ENCODE peak calls at places on chromosomes 2 and 18, in five cellular contexts. One of them, this sample, is unnamed.

GRCh38 chr2:239934571-239935171 is 90.5 kb downstream of the NDUFA10 start:
- DNase-seq in neural progenitor cell: peak
- DNase-seq in CD4-positive, alpha-beta T cell: peak
- DNase-seq in dorsolateral prefrontal cortex: peak
- DNase-seq in BE2C: peak
- DNase-seq in this sample: peak

GRCh38 chr2:120245933-120246332 is 6.7 kb upstream of the RALB start:
- DNase-seq in neural progenitor cell: no peak
- DNase-seq in CD4-positive, alpha-beta T cell: no peak
- DNase-seq in dorsolateral prefrontal cortex: no peak
- DNase-seq in BE2C: no peak
- DNase-seq in this sample: no peak

GRCh38 chr2:17644997-17645715 is 104.7 kb downstream of the VSNL1 start:
- DNase-seq in neural progenitor cell: no peak
- DNase-seq in CD4-positive, alpha-beta T cell: no peak
- DNase-seq in dorsolateral prefrontal cortex: no peak
- DNase-seq in BE2C: no peak
- DNase-seq in this sample: no peak

GRCh38 chr2:37599688-37600525 is 71.5 kb downstream of the CDC42EP3 start:
- DNase-seq in neural progenitor cell: no peak
- DNase-seq in CD4-positive, alpha-beta T cell: peak
- DNase-seq in dorsolateral prefrontal cortex: no peak
- DNase-seq in BE2C: no peak
- DNase-seq in this sample: no peak

GRCh38 chr2:208977582-208977981 is 446.3 kb upstream of the MAP2 start:
- DNase-seq in neural progenitor cell: no peak
- DNase-seq in CD4-positive, alpha-beta T cell: no peak
- DNase-seq in dorsolateral prefrontal cortex: no peak
- DNase-seq in BE2C: no peak
- DNase-seq in this sample: no peak

GRCh38 chr2:127146820-127147502 is 40.0 kb upstream of the BIN1 start:
- DNase-seq in neural progenitor cell: peak
- DNase-seq in CD4-positive, alpha-beta T cell: no peak
- DNase-seq in dorsolateral prefrontal cortex: no peak
- DNase-seq in BE2C: no peak
- DNase-seq in this sample: no peak

GRCh38 chr18:58847383-58848071 is 17.1 kb upstream of the ZNF532 start:
- DNase-seq in neural progenitor cell: peak
- DNase-seq in CD4-positive, alpha-beta T cell: no peak
- DNase-seq in dorsolateral prefrontal cortex: peak
- DNase-seq in BE2C: no peak
- DNase-seq in this sample: no peak

GRCh38 chr2:130963849-130964793 is 127.4 kb downstream of the ARHGEF4 start:
- DNase-seq in neural progenitor cell: peak
- DNase-seq in CD4-positive, alpha-beta T cell: no peak
- DNase-seq in dorsolateral prefrontal cortex: peak
- DNase-seq in BE2C: peak
- DNase-seq in this sample: no peak

GRCh38 chr2:113716291-113716690 is 40.2 kb downstream of the SLC35F5 start:
- DNase-seq in neural progenitor cell: no peak
- DNase-seq in CD4-positive, alpha-beta T cell: no peak
- DNase-seq in dorsolateral prefrontal cortex: no peak
- DNase-seq in BE2C: no peak
- DNase-seq in this sample: no peak

GRCh38 chr2:203739351-203739750 is 32.9 kb downstream of the CD28 start:
- DNase-seq in neural progenitor cell: no peak
- DNase-seq in CD4-positive, alpha-beta T cell: no peak
- DNase-seq in dorsolateral prefrontal cortex: no peak
- DNase-seq in BE2C: no peak
- DNase-seq in this sample: no peak

GRCh38 chr18:77811510-77811909 is 561.9 kb downstream of the GALR1 start:
- DNase-seq in neural progenitor cell: no peak
- DNase-seq in CD4-positive, alpha-beta T cell: no peak
- DNase-seq in dorsolateral prefrontal cortex: no peak
- DNase-seq in BE2C: peak
- DNase-seq in this sample: no peak

GRCh38 chr2:5539281-5540211 is 152.6 kb upstream of the SOX11 start:
- DNase-seq in neural progenitor cell: no peak
- DNase-seq in CD4-positive, alpha-beta T cell: no peak
- DNase-seq in dorsolateral prefrontal cortex: no peak
- DNase-seq in BE2C: no peak
- DNase-seq in this sample: no peak

GRCh38 chr18:74196220-74197119 is 48.1 kb downstream of the TIMM21 start:
- DNase-seq in neural progenitor cell: peak
- DNase-seq in CD4-positive, alpha-beta T cell: peak
- DNase-seq in dorsolateral prefrontal cortex: no peak
- DNase-seq in BE2C: peak
- DNase-seq in this sample: no peak

GRCh38 chr18:27921392-27921791 is 255.5 kb downstream of the CDH2 start:
- DNase-seq in neural progenitor cell: peak
- DNase-seq in CD4-positive, alpha-beta T cell: no peak
- DNase-seq in dorsolateral prefrontal cortex: no peak
- DNase-seq in BE2C: no peak
- DNase-seq in this sample: no peak

GRCh38 chr18:23502516-23503037 is 734 bp upstream of the RMC1 start:
- DNase-seq in neural progenitor cell: no peak
- DNase-seq in CD4-positive, alpha-beta T cell: no peak
- DNase-seq in dorsolateral prefrontal cortex: no peak
- DNase-seq in BE2C: no peak
- DNase-seq in this sample: no peak

GRCh38 chr18:985301-985700 is 80.6 kb downstream of the ADCYAP1 start:
- DNase-seq in neural progenitor cell: peak
- DNase-seq in CD4-positive, alpha-beta T cell: no peak
- DNase-seq in dorsolateral prefrontal cortex: no peak
- DNase-seq in BE2C: peak
- DNase-seq in this sample: no peak

GRCh38 chr18:56199580-56200320 is 438.6 kb downstream of the TXNL1 start:
- DNase-seq in neural progenitor cell: no peak
- DNase-seq in CD4-positive, alpha-beta T cell: no peak
- DNase-seq in dorsolateral prefrontal cortex: no peak
- DNase-seq in BE2C: no peak
- DNase-seq in this sample: no peak

GRCh38 chr2:208047840-208048239 is 22.5 kb upstream of the PLEKHM3 start:
- DNase-seq in neural progenitor cell: peak
- DNase-seq in CD4-positive, alpha-beta T cell: no peak
- DNase-seq in dorsolateral prefrontal cortex: no peak
- DNase-seq in BE2C: no peak
- DNase-seq in this sample: no peak

GRCh38 chr2:225693259-225693658 is 293.7 kb downstream of the NYAP2 start:
- DNase-seq in neural progenitor cell: no peak
- DNase-seq in CD4-positive, alpha-beta T cell: no peak
- DNase-seq in dorsolateral prefrontal cortex: no peak
- DNase-seq in BE2C: no peak
- DNase-seq in this sample: no peak

GRCh38 chr2:148532049-148532428 is 112.5 kb upstream of the EPC2 start:
- DNase-seq in neural progenitor cell: no peak
- DNase-seq in CD4-positive, alpha-beta T cell: no peak
- DNase-seq in dorsolateral prefrontal cortex: no peak
- DNase-seq in BE2C: no peak
- DNase-seq in this sample: no peak

GRCh38 chr2:236158969-236159777 is 9.0 kb downstream of the GBX2 start:
- DNase-seq in neural progenitor cell: peak
- DNase-seq in CD4-positive, alpha-beta T cell: no peak
- DNase-seq in dorsolateral prefrontal cortex: no peak
- DNase-seq in BE2C: no peak
- DNase-seq in this sample: no peak

GRCh38 chr18:33210575-33211189 is 229.8 kb downstream of the CCDC178 start:
- DNase-seq in neural progenitor cell: peak
- DNase-seq in CD4-positive, alpha-beta T cell: no peak
- DNase-seq in dorsolateral prefrontal cortex: no peak
- DNase-seq in BE2C: peak
- DNase-seq in this sample: no peak

GRCh38 chr2:238657132-238658053 is 190.5 kb upstream of the TWIST2 start:
- DNase-seq in neural progenitor cell: no peak
- DNase-seq in CD4-positive, alpha-beta T cell: no peak
- DNase-seq in dorsolateral prefrontal cortex: no peak
- DNase-seq in BE2C: no peak
- DNase-seq in this sample: no peak

GRCh38 chr18:25516121-25516520 is 164.2 kb upstream of the ZNF521 start:
- DNase-seq in neural progenitor cell: no peak
- DNase-seq in CD4-positive, alpha-beta T cell: no peak
- DNase-seq in dorsolateral prefrontal cortex: no peak
- DNase-seq in BE2C: no peak
- DNase-seq in this sample: no peak

GRCh38 chr18:9876867-9877654 is 8.7 kb upstream of the TXNDC2 start:
- DNase-seq in neural progenitor cell: peak
- DNase-seq in CD4-positive, alpha-beta T cell: no peak
- DNase-seq in dorsolateral prefrontal cortex: no peak
- DNase-seq in BE2C: no peak
- DNase-seq in this sample: no peak

GRCh38 chr2:121489284-121489683 is 41.4 kb upstream of the RNU4ATAC start:
- DNase-seq in neural progenitor cell: no peak
- DNase-seq in CD4-positive, alpha-beta T cell: no peak
- DNase-seq in dorsolateral prefrontal cortex: no peak
- DNase-seq in BE2C: no peak
- DNase-seq in this sample: no peak

GRCh38 chr18:55588876-55589595 is 1.0 kb upstream of the TCF4 start:
- DNase-seq in neural progenitor cell: no peak
- DNase-seq in CD4-positive, alpha-beta T cell: no peak
- DNase-seq in dorsolateral prefrontal cortex: no peak
- DNase-seq in BE2C: no peak
- DNase-seq in this sample: no peak

GRCh38 chr2:101387151-101387807 is at the start of gene CREG2:
- DNase-seq in neural progenitor cell: peak
- DNase-seq in CD4-positive, alpha-beta T cell: peak
- DNase-seq in dorsolateral prefrontal cortex: peak
- DNase-seq in BE2C: peak
- DNase-seq in this sample: no peak
- TF ChIP-seq CTCF in neural progenitor cell: peak
- TF ChIP-seq CTCF in CD4-positive, alpha-beta T cell: peak
- TF ChIP-seq CTCF in dorsolateral prefrontal cortex: peak
- TF ChIP-seq CTCF in BE2C: peak
- TF ChIP-seq CTCF in this sample: no peak

GRCh38 chr2:197308635-197309368 is 1.8 kb downstream of the ANKRD44 start:
- DNase-seq in neural progenitor cell: no peak
- DNase-seq in CD4-positive, alpha-beta T cell: no peak
- DNase-seq in dorsolateral prefrontal cortex: no peak
- DNase-seq in BE2C: no peak
- DNase-seq in this sample: no peak

GRCh38 chr2:197311521-197312033 is 997 bp upstream of the ANKRD44 start:
- DNase-seq in neural progenitor cell: no peak
- DNase-seq in CD4-positive, alpha-beta T cell: no peak
- DNase-seq in dorsolateral prefrontal cortex: no peak
- DNase-seq in BE2C: no peak
- DNase-seq in this sample: no peak

GRCh38 chr2:197309369-197310231 is 980 bp downstream of the ANKRD44 start:
- DNase-seq in neural progenitor cell: peak
- DNase-seq in CD4-positive, alpha-beta T cell: peak
- DNase-seq in dorsolateral prefrontal cortex: no peak
- DNase-seq in BE2C: peak
- DNase-seq in this sample: no peak

GRCh38 chr2:197310940-197311485 is 433 bp upstream of the ANKRD44 start:
- DNase-seq in neural progenitor cell: no peak
- DNase-seq in CD4-positive, alpha-beta T cell: no peak
- DNase-seq in dorsolateral prefrontal cortex: no peak
- DNase-seq in BE2C: no peak
- DNase-seq in this sample: no peak

GRCh38 chr2:197310271-197310939 is at the start of gene ANKRD44:
- DNase-seq in neural progenitor cell: peak
- DNase-seq in CD4-positive, alpha-beta T cell: peak
- DNase-seq in dorsolateral prefrontal cortex: peak
- DNase-seq in BE2C: peak
- DNase-seq in this sample: peak
- TF ChIP-seq CTCF in neural progenitor cell: peak
- TF ChIP-seq CTCF in CD4-positive, alpha-beta T cell: no peak
- TF ChIP-seq CTCF in dorsolateral prefrontal cortex: peak
- TF ChIP-seq CTCF in BE2C: no peak
- TF ChIP-seq CTCF in this sample: no peak

DNA sequence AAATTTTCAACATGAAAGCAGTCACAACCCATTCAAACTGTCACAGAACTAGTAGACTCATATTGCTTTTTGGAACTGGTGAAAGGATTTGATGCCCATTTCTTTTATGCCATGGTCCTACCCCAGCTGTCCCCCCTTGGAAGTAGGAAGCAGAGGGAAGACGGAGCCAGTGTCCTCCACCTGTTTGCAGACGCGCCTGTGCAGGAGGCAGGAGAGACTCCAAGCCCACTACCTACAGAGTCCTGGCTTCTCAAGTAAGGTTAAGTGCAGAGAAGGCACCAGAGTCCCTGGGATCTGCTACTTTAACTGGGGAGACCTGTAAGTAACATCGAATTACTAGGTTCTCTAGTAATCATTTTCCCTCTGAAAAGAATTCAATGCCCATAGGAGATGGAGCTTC is 32.7 kb upstream of the DNMT3A start:
- DNase-seq in neural progenitor cell: no peak
- DNase-seq in CD4-positive, alpha-beta T cell: no peak
- DNase-seq in dorsolateral prefrontal cortex: no peak
- DNase-seq in BE2C: no peak
- DNase-seq in this sample: no peak
- TF ChIP-seq CTCF in neural progenitor cell: no peak
- TF ChIP-seq CTCF in CD4-positive, alpha-beta T cell: no peak
- TF ChIP-seq CTCF in dorsolateral prefrontal cortex: no peak
- TF ChIP-seq CTCF in BE2C: no peak
- TF ChIP-seq CTCF in this sample: no peak

GRCh38 chr2:190272457-190272842 is 47.2 kb downstream of the HIBCH start:
- DNase-seq in neural progenitor cell: no peak
- DNase-seq in CD4-positive, alpha-beta T cell: no peak
- DNase-seq in dorsolateral prefrontal cortex: no peak
- DNase-seq in BE2C: no peak
- DNase-seq in this sample: no peak

GRCh38 chr2:190271783-190272456 is 47.7 kb downstream of the HIBCH start:
- DNase-seq in neural progenitor cell: no peak
- DNase-seq in CD4-positive, alpha-beta T cell: no peak
- DNase-seq in dorsolateral prefrontal cortex: no peak
- DNase-seq in BE2C: no peak
- DNase-seq in this sample: no peak

GRCh38 chr2:190280565-190281330 is 38.9 kb downstream of the HIBCH start:
- DNase-seq in neural progenitor cell: no peak
- DNase-seq in CD4-positive, alpha-beta T cell: no peak
- DNase-seq in dorsolateral prefrontal cortex: no peak
- DNase-seq in BE2C: no peak
- DNase-seq in this sample: no peak

DNA sequence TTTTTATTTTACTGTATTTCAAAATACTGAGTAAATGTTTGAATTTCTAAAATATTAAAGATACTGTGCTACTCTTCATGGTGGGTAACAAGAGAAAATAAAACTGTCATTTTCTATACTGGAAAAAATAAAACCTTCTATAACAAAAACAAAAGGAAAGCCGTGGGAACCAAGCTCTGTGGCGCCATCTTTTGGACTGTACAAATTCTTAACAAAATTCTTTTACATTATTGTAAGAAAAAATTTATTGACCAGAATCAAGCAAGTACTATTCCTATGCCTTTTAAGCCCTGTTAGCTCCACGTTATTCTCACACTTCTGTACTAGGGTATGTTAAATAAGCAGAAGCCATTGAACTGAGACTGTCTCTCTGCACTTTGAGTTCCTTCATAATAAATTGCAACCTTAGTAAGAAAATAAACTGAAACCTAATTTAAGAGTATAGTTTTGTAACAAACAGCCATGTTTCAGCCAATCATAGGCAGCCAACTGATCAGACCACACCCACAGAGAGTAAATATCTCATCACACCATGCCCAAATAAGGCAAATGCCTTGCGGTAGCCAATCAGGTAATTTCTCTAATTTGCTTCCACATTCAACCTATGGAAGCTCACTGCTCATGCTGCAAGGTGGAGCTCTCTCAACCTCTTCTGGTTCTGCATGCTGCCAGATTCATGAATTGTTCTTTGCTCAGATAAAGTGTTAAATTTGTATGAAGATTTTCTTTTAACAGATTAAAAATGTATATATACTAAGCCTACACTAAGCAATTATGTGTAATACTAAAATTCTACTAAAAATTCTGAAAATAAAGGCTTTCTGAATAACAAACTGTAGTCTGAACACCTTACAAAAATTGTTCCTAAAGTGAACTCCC is 42.2 kb downstream of the HIBCH start:
- DNase-seq in neural progenitor cell: peak
- DNase-seq in CD4-positive, alpha-beta T cell: no peak
- DNase-seq in dorsolateral prefrontal cortex: no peak
- DNase-seq in BE2C: no peak
- DNase-seq in this sample: no peak
- TF ChIP-seq CTCF in neural progenitor cell: peak
- TF ChIP-seq CTCF in CD4-positive, alpha-beta T cell: peak
- TF ChIP-seq CTCF in dorsolateral prefrontal cortex: peak
- TF ChIP-seq CTCF in BE2C: peak
- TF ChIP-seq CTCF in this sample: no peak